ENCODE peak calls at places on chromosomes 3 and 15, in five cellular contexts. A is cardiac muscle cell, E is esophagus muscularis mucosa, X is IMR-90, J is adrenal gland. I is an unnamed sample. For H3K36me3, the result is how much of the 10 kb centered on the place peaks cover.

GRCh38 chr3:121942116-121942786 is 48.0 kb downstream of the SLC15A2 start:
- DNase-seq in A (no peak), J (no peak), E (no peak), X (peak), I (no peak)

GRCh38 chr3:135982404-135982761 is 16.9 kb downstream of the PPP2R3A start:
- DNase-seq in E (no peak), J (no peak), X (peak), A (no peak), I (no peak)

GRCh38 chr3:105963161-105963560 is 94.3 kb upstream of the CBLB start:
- DNase-seq in X (no peak), J (no peak), E (no peak), A (no peak), I (no peak)

GRCh38 chr3:38018296-38019266 is 10.9 kb downstream of the PLCD1 start:
- DNase-seq in J (no peak), E (no peak), X (no peak), A (no peak), I (no peak)

GRCh38 chr15:100889359-100890058 is 9.9 kb downstream of the ALDH1A3 start:
- DNase-seq in J (peak), X (peak), A (peak), E (no peak), I (peak)

GRCh38 chr15:91652610-91653207 is 200.8 kb upstream of the SLCO3A1 start:
- DNase-seq in E (no peak), J (no peak), X (no peak), A (no peak), I (no peak)

GRCh38 chr3:14019459-14019858 is 105.2 kb downstream of the CHCHD4 start:
- DNase-seq in E (no peak), J (no peak), X (peak), A (no peak), I (no peak)

GRCh38 chr15:70936326-70936725 is 43.7 kb downstream of the LRRC49 start:
- DNase-seq in J (no peak), X (peak), A (peak), E (no peak), I (no peak)

GRCh38 chr15:90642464-90643300 is 74.5 kb upstream of the BLM start:
- DNase-seq in E (no peak), X (no peak), A (no peak), J (peak), I (no peak)

GRCh38 chr3:69900331-69900730 is 99.2 kb upstream of the SAMMSON start:
- DNase-seq in J (no peak), E (no peak), X (no peak), A (no peak), I (no peak)

GRCh38 chr3:171996178-171996817 is 43.1 kb upstream of the FNDC3B start:
- DNase-seq in E (no peak), A (no peak), J (no peak), X (no peak), I (no peak)

GRCh38 chr3:181726351-181727121 is 14.8 kb downstream of the SOX2 start:
- DNase-seq in A (no peak), J (no peak), E (no peak), X (no peak), I (no peak)
- H3K4me3 ChIP-seq in A (peak), J (no peak), E (peak), X (peak), I (peak)

GRCh38 chr3:141275973-141276372 is 44.3 kb downstream of the PXYLP1 start:
- DNase-seq in J (no peak), E (no peak), A (peak), X (peak), I (peak)
- H3K27ac ChIP-seq in J (no peak), E (no peak), A (no peak), X (no peak), I (peak)

DNA sequence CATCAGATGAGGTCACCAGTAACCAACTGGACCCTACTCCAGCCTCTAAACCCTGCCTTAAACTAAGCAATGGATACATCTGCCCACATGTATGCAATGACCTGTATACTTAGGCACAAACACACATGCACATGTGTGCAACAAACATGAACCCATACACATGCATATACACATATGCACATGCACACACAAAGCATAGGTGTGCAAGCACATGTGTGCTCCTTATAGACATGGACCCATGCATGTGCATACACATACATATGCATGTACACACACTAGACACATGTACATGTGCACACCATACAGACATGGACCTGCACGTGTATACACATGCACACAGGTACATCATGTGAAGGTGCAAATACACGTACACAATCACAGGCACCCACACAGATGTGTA is 8.6 kb upstream of the TRH start:
- DNase-seq in J (no peak), E (no peak), X (no peak), A (no peak), I (no peak)
- H3K36me3 ChIP-seq in J (under half), E (under half), X (under half), A (under half), I (under half)

DNA sequence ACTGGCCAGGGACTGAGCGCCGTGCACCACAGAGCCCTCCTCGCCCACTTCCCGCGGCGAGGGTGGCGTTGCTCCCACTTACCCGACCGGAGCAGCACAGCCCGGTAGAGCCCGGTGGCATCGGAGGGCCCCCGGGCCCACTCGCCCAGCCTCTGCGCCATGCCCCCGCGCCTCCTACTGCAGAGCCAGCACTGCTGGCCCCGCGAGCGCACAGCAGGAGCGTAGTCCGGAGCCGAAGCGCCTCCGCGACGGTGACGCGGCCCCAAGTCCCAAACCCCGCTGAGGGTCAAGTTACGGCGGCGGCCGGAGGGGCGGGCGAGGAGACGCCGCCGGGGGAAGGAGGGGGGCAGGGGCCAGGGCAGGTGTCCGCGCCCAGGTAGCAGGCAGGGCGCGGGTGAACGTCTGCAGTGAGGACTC is 9.6 kb upstream of the FAM107A start:
- DNase-seq in J (no peak), E (no peak), X (no peak), A (no peak), I (no peak)
- H3K4me3 ChIP-seq in J (no peak), E (peak), X (no peak), A (no peak), I (no peak)

DNA sequence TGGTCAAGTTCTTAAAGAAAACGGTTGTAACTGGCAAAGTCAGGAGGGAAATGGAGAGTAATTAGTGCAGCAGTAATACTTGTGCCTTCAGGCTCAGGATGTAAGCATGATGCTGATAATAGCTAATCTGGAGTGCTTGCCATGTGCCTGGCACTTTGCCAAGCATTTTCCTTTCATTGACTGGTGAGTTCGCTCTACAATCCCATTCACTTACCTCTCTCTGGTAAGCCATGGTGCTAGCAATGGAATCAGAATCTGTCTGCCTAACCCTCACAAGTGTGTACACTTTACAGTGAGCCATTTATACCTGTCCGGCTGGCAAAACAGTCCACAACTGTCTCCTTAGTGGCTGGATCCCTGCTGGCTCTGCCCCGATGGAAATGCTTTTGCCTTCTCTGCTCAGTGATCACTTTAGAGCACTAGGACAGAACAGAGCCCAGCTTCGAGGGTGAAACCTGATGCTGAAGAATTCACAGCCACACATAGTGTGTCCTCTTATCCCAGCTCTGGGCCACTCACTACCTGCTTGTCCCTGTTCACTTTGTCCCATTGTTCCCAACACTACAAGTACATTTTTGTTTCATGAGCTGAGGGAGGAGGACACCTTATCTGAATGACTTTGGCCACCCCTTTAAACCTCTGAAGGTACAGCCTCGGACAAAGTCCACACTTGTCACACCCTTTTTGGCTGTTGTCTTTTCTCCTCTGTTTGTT is 10.3 kb downstream of the CHP1 start:
- DNase-seq in J (peak), X (no peak), A (peak), E (no peak), I (no peak)
- H3K27ac ChIP-seq in J (no peak), X (no peak), A (peak), E (no peak), I (no peak)

I was measured in brain microvascular endothelial cell.